ENCODE peak calls at places on chromosomes 13 and 19, in eight cellular contexts. V, D, Z, L, G, Y, K and H are unnamed samples.
A peak's percentile ranks its signal among the peaks of the same experiment; 100 is the strongest.

GRCh38 chr13:112760440-112760839 is 70.6 kb downstream of the ATP11A start:
- DNase-seq in D (no peak), K (no peak), Y (no peak), V (no peak), Z (no peak), G (no peak), L (peak; percentile 37), H (no peak)

GRCh38 chr13:106284358-106284757 is 251.1 kb downstream of the EFNB2 start:
- DNase-seq in Y (no peak), V (no peak), K (no peak), G (no peak), D (no peak), Z (peak; percentile 3), L (no peak), H (no peak)

GRCh38 chr13:99295488-99296252 is 11.5 kb downstream of the GPR183 start:
- DNase-seq in Y (no peak), L (no peak), D (no peak), G (no peak), Z (no peak), V (no peak), K (no peak), H (no peak)

GRCh38 chr19:31946491-31946890 is 398.9 kb upstream of the ZNF507 start:
- DNase-seq in D (peak; percentile 22), L (no peak), Y (no peak), K (no peak), Z (no peak), V (no peak), G (no peak), H (no peak)

GRCh38 chr19:42401365-42402303 is 11.5 kb upstream of the CNFN start:
- DNase-seq in G (peak; percentile 63), K (peak; percentile 86), V (peak; percentile 70), Z (peak; percentile 83), Y (peak; percentile 51), D (peak; percentile 83), L (peak; percentile 50), H (peak; percentile 86)

GRCh38 chr19:35349614-35350521 is 2.2 kb downstream of the FFAR1 start:
- DNase-seq in Z (no peak), D (no peak), K (no peak), G (peak; percentile 26), Y (no peak), V (no peak), L (no peak), H (no peak)

GRCh38 chr19:17183271-17183757 is 31.8 kb upstream of the USE1 start:
- DNase-seq in D (no peak), Y (no peak), L (no peak), V (no peak), K (no peak), Z (no peak), G (no peak), H (no peak)

GRCh38 chr13:43876366-43876765 is 3.2 kb downstream of the CCDC122 start:
- DNase-seq in L (no peak), Y (no peak), G (no peak), V (no peak), Z (no peak), D (no peak), K (no peak), H (no peak)

GRCh38 chr13:97367427-97367826 is 66.5 kb upstream of the RAP2A start:
- DNase-seq in G (no peak), K (no peak), Z (peak; percentile 75), L (no peak), D (no peak), Y (peak; percentile 24), V (no peak), H (no peak)

GRCh38 chr13:28582225-28582891 is 76.6 kb upstream of the POMP start:
- DNase-seq in Y (no peak), D (no peak), Z (peak; percentile 15), V (no peak), G (no peak), K (peak; percentile 14), L (no peak), H (no peak)

GRCh38 chr19:20287070-20287469 is 120.1 kb downstream of the ZNF486 start:
- DNase-seq in L (no peak), G (no peak), Y (no peak), D (no peak), Z (no peak), K (no peak), V (no peak), H (no peak)

GRCh38 chr13:109271991-109272454 is 514.4 kb downstream of the IRS2 start:
- DNase-seq in G (peak; percentile 61), Z (no peak), Y (no peak), V (no peak), D (no peak), K (peak; percentile 93), L (no peak), H (no peak)

GRCh38 chr19:14116525-14116917 is 1.0 kb downstream of the PRKACA start:
- DNase-seq in Z (no peak), G (no peak), V (no peak), D (no peak), Y (no peak), K (no peak), L (no peak), H (no peak)

GRCh38 chr19:411723-412355 is 2.9 kb upstream of the C2CD4C start:
- DNase-seq in K (no peak), G (no peak), Y (no peak), Z (no peak), V (no peak), L (no peak), D (no peak), H (no peak)

GRCh38 chr19:415292-415691 is 6.3 kb upstream of the C2CD4C start:
- DNase-seq in K (no peak), L (no peak), Z (no peak), D (no peak), V (no peak), G (no peak), Y (no peak), H (no peak)

GRCh38 chr19:410243-410781 is 1.4 kb upstream of the C2CD4C start:
- DNase-seq in G (no peak), K (no peak), Z (no peak), Y (no peak), V (no peak), D (no peak), L (no peak), H (no peak)

GRCh38 chr19:413756-414420 is 4.9 kb upstream of the C2CD4C start:
- DNase-seq in Z (no peak), K (no peak), D (no peak), G (no peak), Y (no peak), L (no peak), V (no peak), H (no peak)

DNA sequence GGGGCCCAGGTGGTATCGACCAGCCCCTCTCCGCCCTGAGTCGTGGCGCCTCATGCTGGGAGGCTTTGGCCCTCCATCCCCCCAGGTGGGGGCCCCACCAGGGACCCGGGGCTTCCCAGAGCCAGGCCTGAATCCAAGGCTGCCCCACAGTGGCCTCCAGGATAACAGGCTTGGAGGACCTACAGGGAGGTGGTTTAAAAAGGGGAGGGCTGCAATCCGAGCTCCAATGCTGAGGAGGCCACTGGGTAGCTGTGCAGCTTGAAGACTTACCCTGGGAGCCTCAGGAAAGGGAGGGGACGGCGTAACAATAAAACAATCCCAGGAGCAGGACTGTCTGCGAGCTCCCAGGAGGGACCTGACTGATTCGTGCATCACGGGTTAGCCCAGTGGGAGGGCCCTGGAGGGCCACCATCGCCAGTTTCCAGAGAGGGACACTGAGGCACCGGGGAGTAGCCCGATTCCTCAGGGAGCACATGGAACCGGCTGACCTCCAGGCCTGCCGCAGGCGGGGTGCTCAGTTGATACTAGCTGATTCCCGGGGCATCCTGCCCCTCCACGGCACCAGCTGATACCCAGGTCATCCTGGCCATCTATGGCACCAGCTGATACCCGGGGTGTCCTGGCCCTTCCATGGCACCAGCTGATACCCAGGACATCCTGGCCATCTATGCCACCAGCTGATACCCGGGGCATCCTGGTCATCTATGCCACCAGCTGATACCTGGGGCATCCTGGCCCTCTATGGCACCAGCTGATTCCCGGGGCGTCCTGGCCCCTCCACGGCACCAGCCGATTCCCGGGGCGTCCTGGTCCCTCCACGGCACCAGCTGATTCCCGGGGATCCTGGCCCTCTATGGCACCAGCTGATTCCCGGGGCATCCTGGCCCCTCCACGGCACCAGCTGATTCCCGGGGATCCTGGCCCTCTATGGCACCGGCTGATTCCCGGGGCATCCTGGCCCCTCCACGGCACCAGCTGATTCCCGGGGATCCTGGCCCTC is 3.7 kb upstream of the C2CD4C start:
- DNase-seq in D (no peak), K (no peak), V (no peak), L (no peak), Y (no peak), Z (no peak), G (no peak), H (no peak)
- H3K27me3 ChIP-seq in D (peaks cover 44% of the 10 kb centered on the region), K (peaks cover 7% of the 10 kb centered on the region), V (peaks cover 13% of the 10 kb centered on the region), L (peaks cover 3% of the 10 kb centered on the region), Y (peaks cover 20% of the 10 kb centered on the region), Z (peaks cover 19% of the 10 kb centered on the region), G (no peaks in the 10 kb centered on the region), H (no peaks in the 10 kb centered on the region)

GRCh38 chr19:53958168-53958571 is 4.6 kb upstream of the CACNG8 start:
- DNase-seq in L (no peak), K (peak; percentile 78), Y (no peak), D (no peak), Z (peak; percentile 56), V (no peak), G (no peak), H (no peak)

GRCh38 chr19:53960886-53961285 is 1.9 kb upstream of the CACNG8 start:
- DNase-seq in Y (no peak), K (no peak), L (no peak), V (no peak), D (no peak), G (no peak), Z (no peak), H (no peak)

GRCh38 chr19:53960187-53960586 is 2.5 kb upstream of the CACNG8 start:
- DNase-seq in V (no peak), K (no peak), D (no peak), L (no peak), Z (no peak), G (no peak), Y (no peak), H (no peak)

GRCh38 chr19:53957448-53958167 is 5.1 kb upstream of the CACNG8 start:
- DNase-seq in Y (no peak), Z (no peak), V (no peak), L (no peak), D (no peak), K (no peak), G (no peak), H (no peak)

GRCh38 chr19:53959176-53959757 is 3.5 kb upstream of the CACNG8 start:
- DNase-seq in Y (no peak), Z (peak; percentile 25), K (no peak), G (no peak), L (no peak), V (no peak), D (no peak), H (no peak)
- H3K4me3 ChIP-seq in Y (peak overlapping the region; percentile 66), Z (no peak overlapping the region), K (peak overlapping the region; percentile 37), G (no peak overlapping the region), L (no peak overlapping the region), V (no peak overlapping the region), D (no peak overlapping the region), H (no peak overlapping the region)

GRCh38 chr19:10514211-10515145 is 2.8 kb downstream of the S1PR5 start:
- DNase-seq in V (peak; percentile 40), K (peak; percentile 48), Y (no peak), Z (no peak), G (no peak), L (no peak), D (no peak), H (no peak)
- H3K27me3 ChIP-seq in V (peaks cover 29% of the 10 kb centered on the region), K (peaks cover 30% of the 10 kb centered on the region), Y (peaks cover 53% of the 10 kb centered on the region), Z (peaks cover 73% of the 10 kb centered on the region), G (no peaks in the 10 kb centered on the region), L (peaks cover 15% of the 10 kb centered on the region), D (peaks cover 68% of the 10 kb centered on the region), H (peaks cover 22% of the 10 kb centered on the region)

DNA sequence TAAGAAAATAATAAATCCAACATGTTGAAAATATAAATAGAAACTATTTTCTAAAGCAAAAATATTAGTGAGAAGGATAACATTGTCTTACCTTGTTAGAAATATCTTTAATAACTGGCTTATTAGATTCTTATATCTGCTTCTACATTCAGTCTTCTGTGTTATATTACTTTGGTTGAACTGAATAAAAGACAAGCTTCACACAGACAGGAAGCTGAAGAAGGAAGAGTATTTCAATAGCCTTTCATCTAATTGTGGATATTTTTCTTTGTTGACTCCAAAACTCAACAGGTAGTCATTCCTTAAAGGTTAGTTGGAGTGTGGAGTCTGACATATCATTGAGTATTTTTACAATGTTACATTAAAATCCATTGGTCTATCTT is 10.9 kb downstream of the SETDB2 start:
- DNase-seq in V (no peak), Y (no peak), Z (no peak), L (no peak), G (no peak), D (no peak), K (no peak), H (no peak)
- H3K4me3 ChIP-seq in V (no peak overlapping the region), Y (no peak overlapping the region), Z (no peak overlapping the region), L (no peak overlapping the region), G (no peak overlapping the region), D (no peak overlapping the region), K (no peak overlapping the region), H (no peak overlapping the region)